ENCODE peak calls at places on chromosomes 11 and 22, in ten cellular contexts. O, K, H, Q, I, T, R, N, X and G are unnamed samples.

GRCh38 chr11:77747381-77747969 is 73.0 kb downstream of the RSF1 start:
- DNase-seq in T (no peak), N (no peak), Q (no peak), H (no peak), O (no peak), K (no peak), R (no peak), X (no peak), I (no peak), G (no peak)

GRCh38 chr11:61173456-61173855 is 12.2 kb upstream of the VPS37C start:
- DNase-seq in O (peak; percentile 19), T (no peak), H (no peak), X (no peak), N (peak; percentile 15), I (no peak), Q (no peak), K (peak; percentile 21), R (peak; percentile 49), G (no peak)

GRCh38 chr11:44244649-44245308 is 65.2 kb downstream of the ALX4 start:
- DNase-seq in X (no peak), I (no peak), O (peak; percentile 20), R (no peak), K (peak; percentile 28), Q (no peak), H (no peak), T (no peak), N (no peak), G (no peak)

GRCh38 chr11:130312046-130312445 is 2.7 kb downstream of the ZBTB44 start:
- DNase-seq in X (no peak), Q (no peak), K (no peak), T (no peak), N (no peak), R (no peak), O (no peak), H (no peak), I (no peak), G (no peak)

GRCh38 chr22:29427176-29427760 is 11.1 kb upstream of the RFPL1 start:
- DNase-seq in Q (no peak), I (no peak), O (no peak), K (no peak), R (no peak), N (no peak), T (no peak), H (no peak), X (no peak), G (peak; percentile 53)

GRCh38 chr22:38706101-38706884 is 549 bp downstream of the GTPBP1 start:
- DNase-seq in T (peak; percentile 51), N (peak; percentile 45), R (peak; percentile 60), I (no peak), K (peak; percentile 50), O (peak; percentile 78), Q (peak; percentile 71), H (peak; percentile 21), X (no peak), G (no peak)

GRCh38 chr11:4118107-4118506 is 23.5 kb downstream of the RRM1 start:
- DNase-seq in R (no peak), T (no peak), K (peak; percentile 17), I (no peak), X (no peak), Q (no peak), N (no peak), O (no peak), H (no peak), G (no peak)

GRCh38 chr22:31075961-31076360 is 5.2 kb upstream of the SMTN start:
- DNase-seq in Q (peak; percentile 74), R (peak; percentile 50), T (peak; percentile 96), N (peak; percentile 39), X (no peak), I (no peak), O (peak; percentile 93), H (no peak), K (no peak), G (no peak)

GRCh38 chr22:19442166-19442565 is 5.3 kb downstream of the C22orf39 start:
- DNase-seq in H (no peak), T (no peak), I (no peak), N (no peak), O (no peak), X (no peak), Q (no peak), K (no peak), R (no peak), G (no peak)

GRCh38 chr22:19447388-19448075 is at the start of gene C22orf39:
- DNase-seq in O (peak; percentile 96), T (peak; percentile 92), K (peak; percentile 94), N (peak; percentile 94), I (peak; percentile 87), X (peak; percentile 82), Q (peak; percentile 95), R (peak; percentile 89), H (peak; percentile 93), G (peak; percentile 98)

GRCh38 chr22:19440411-19441195 is 6.9 kb downstream of the C22orf39 start:
- DNase-seq in X (no peak), H (no peak), Q (no peak), R (no peak), T (peak; percentile 36), O (no peak), I (no peak), K (no peak), N (no peak), G (no peak)

GRCh38 chr22:19446603-19447387 is 716 bp downstream of the C22orf39 start:
- DNase-seq in N (peak; percentile 28), I (peak; percentile 5), H (no peak), K (no peak), R (no peak), T (no peak), Q (peak; percentile 52), O (no peak), X (no peak), G (no peak)

GRCh38 chr22:19443544-19444211 is 3.8 kb downstream of the C22orf39 start:
- DNase-seq in N (no peak), O (no peak), K (no peak), I (no peak), R (no peak), X (no peak), T (no peak), Q (no peak), H (no peak), G (no peak)
- TF ChIP-seq POLR2A in N (no peak), O (no peak), K (no peak), I (no peak), R (no peak), X (no peak), T (no peak), Q (no peak), H (no peak), G (no peak)

GRCh38 chr11:93013646-93014045 is 44.2 kb downstream of the MTNR1B start:
- DNase-seq in O (no peak), X (no peak), T (no peak), N (no peak), K (no peak), I (no peak), H (no peak), Q (no peak), R (no peak), G (no peak)

GRCh38 chr11:93016595-93016994 is 47.1 kb downstream of the MTNR1B start:
- DNase-seq in H (no peak), T (no peak), R (no peak), X (no peak), Q (no peak), K (no peak), I (no peak), O (no peak), N (no peak), G (no peak)

GRCh38 chr11:93020248-93021088 is 51.0 kb downstream of the MTNR1B start:
- DNase-seq in H (no peak), T (no peak), Q (no peak), I (peak; percentile 8), X (no peak), K (peak; percentile 50), O (no peak), N (no peak), R (no peak), G (no peak)

GRCh38 chr11:93017821-93018690 is 48.6 kb downstream of the MTNR1B start:
- DNase-seq in H (no peak), T (no peak), X (no peak), N (no peak), R (no peak), I (no peak), Q (no peak), K (no peak), O (no peak), G (no peak)
- TF ChIP-seq CTCF in H (no peak), T (no peak), X (peak; percentile 10), N (no peak), R (no peak), I (no peak), Q (no peak), K (no peak), O (no peak), G (no peak)

GRCh38 chr11:118876261-118876660 is 7.4 kb upstream of the CXCR5 start:
- DNase-seq in T (no peak), X (no peak), K (no peak), R (no peak), Q (peak; percentile 52), N (no peak), H (no peak), I (no peak), O (no peak), G (no peak)

GRCh38 chr11:118873804-118874203 is 9.9 kb upstream of the CXCR5 start:
- DNase-seq in X (no peak), N (no peak), O (no peak), K (no peak), T (no peak), H (no peak), I (no peak), Q (no peak), R (no peak), G (no peak)

GRCh38 chr11:118878187-118878586 is 5.5 kb upstream of the CXCR5 start:
- DNase-seq in N (no peak), H (no peak), X (no peak), Q (peak; percentile 43), I (no peak), K (no peak), R (no peak), O (no peak), T (no peak), G (no peak)

GRCh38 chr11:118881130-118881717 is 2.5 kb upstream of the CXCR5 start:
- DNase-seq in I (no peak), Q (no peak), K (no peak), O (no peak), R (no peak), N (no peak), H (no peak), T (no peak), X (no peak), G (no peak)

GRCh38 chr11:118877487-118878173 is 6.1 kb upstream of the CXCR5 start:
- DNase-seq in H (no peak), Q (no peak), K (no peak), R (no peak), I (no peak), N (no peak), X (no peak), O (no peak), T (no peak), G (no peak)
- H3K4me1 ChIP-seq in H (no peaks in the 10 kb centered on the region), Q (no peaks in the 10 kb centered on the region), K (no peaks in the 10 kb centered on the region), R (no peaks in the 10 kb centered on the region), I (peaks cover under 1% of the 10 kb centered on the region), N (no peaks in the 10 kb centered on the region), X (no peaks in the 10 kb centered on the region), O (no peaks in the 10 kb centered on the region), T (no peaks in the 10 kb centered on the region), G (no peaks in the 10 kb centered on the region)

DNA sequence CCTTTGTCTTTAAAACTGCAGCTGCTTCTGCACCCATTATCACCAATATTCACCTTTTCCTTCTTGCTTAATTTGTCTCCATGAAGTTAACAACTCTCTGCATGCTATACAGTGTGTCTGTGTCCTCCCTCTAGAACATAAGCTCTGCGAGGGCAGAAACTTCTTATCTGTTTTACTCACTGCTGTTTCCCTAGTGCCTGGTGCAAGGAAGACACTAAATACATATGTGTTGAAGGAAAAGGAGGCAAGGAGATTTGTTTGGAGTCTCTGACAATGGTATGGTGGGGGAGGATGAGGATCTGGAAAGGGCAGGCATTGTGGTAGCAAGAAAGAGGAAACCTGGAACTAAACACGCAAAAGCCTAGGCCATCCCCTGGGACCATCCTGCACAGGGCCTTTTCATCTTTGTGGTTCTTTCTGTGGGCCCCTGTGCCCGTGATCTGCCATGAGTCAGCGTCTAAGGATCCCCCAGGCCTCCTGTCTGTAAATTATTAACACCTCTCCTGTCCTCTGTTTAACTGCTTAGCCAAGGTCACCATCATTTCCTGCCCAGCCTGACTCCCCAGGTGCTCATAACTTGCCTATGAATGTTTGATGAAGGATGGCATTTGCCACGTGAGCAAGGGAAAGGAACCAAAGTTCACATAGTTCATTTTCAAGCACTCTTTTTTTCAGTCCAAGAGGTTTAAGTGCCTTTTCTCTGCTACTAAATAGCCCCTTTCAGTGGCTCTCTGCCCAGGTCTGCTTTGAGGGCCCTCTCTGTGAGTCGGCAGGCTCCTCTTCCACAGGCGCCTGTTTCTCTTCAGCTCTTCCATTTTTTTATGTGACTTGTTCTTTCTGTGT is 131.1 kb downstream of the RASSF10 start:
- DNase-seq in Q (peak; percentile 85), O (no peak), I (peak; percentile 81), K (no peak), R (peak; percentile 78), X (no peak), H (no peak), T (no peak), N (peak; percentile 88), G (peak; percentile 39)
- TF ChIP-seq POLR2A in Q (no peak), O (no peak), I (no peak), K (no peak), R (no peak), X (no peak), H (no peak), T (no peak), N (no peak), G (no peak)